ENCODE peak calls at places on chromosome 6, in five cellular contexts. N is A549, Y is transverse colon, F is body of pancreas, A is spleen. D is an unnamed sample.

GRCh38 chr6:110567957-110568696 is 91.7 kb upstream of the SLC22A16 start:
- DNase-seq in Y (no peak), N (no peak), F (no peak), A (no peak), D (no peak)

GRCh38 chr6:149888113-149888512 is 9.8 kb downstream of the RAET1E start:
- DNase-seq in A (no peak), F (no peak), N (no peak), Y (peak), D (no peak)

GRCh38 chr6:125829433-125829832 is 38.7 kb downstream of the NCOA7 start:
- DNase-seq in Y (no peak), A (no peak), F (no peak), N (no peak), D (no peak)

GRCh38 chr6:5205035-5205469 is 55.7 kb downstream of the LYRM4 start:
- DNase-seq in F (no peak), N (no peak), Y (no peak), A (no peak), D (peak)

GRCh38 chr6:22281691-22282090 is 15.1 kb downstream of the PRL start:
- DNase-seq in N (no peak), A (no peak), Y (no peak), F (no peak), D (no peak)

GRCh38 chr6:142746524-142746923 is 198.5 kb downstream of the HIVEP2 start:
- DNase-seq in F (no peak), A (no peak), N (peak), Y (no peak), D (peak)

GRCh38 chr6:43376551-43376981 is 7.1 kb upstream of the ZNF318 start:
- DNase-seq in A (no peak), F (no peak), N (no peak), Y (no peak), D (no peak)

GRCh38 chr6:12047304-12047703 is 35.2 kb downstream of the HIVEP1 start:
- DNase-seq in F (no peak), A (peak), N (no peak), Y (peak), D (no peak)

GRCh38 chr6:16844183-16844582 is 82.9 kb upstream of the ATXN1 start:
- DNase-seq in N (no peak), F (no peak), Y (no peak), A (no peak), D (no peak)

GRCh38 chr6:62805431-62805830 is 405.8 kb upstream of the FKBP1C start:
- DNase-seq in A (no peak), F (no peak), N (no peak), Y (no peak), D (no peak)

GRCh38 chr6:114087496-114087895 is 116.5 kb upstream of the HDAC2 start:
- DNase-seq in A (no peak), F (no peak), N (no peak), Y (no peak), D (no peak)

GRCh38 chr6:33566182-33567084 is 13.6 kb downstream of the BAK1 start:
- DNase-seq in Y (no peak), A (no peak), N (no peak), F (no peak), D (no peak)

GRCh38 chr6:160005861-160006540 is 37.1 kb downstream of the IGF2R start:
- DNase-seq in F (no peak), Y (no peak), N (no peak), A (peak), D (peak)

GRCh38 chr6:6221829-6222535 is 98.5 kb downstream of the F13A1 start:
- DNase-seq in A (no peak), Y (peak), F (no peak), N (no peak), D (peak)

GRCh38 chr6:137291441-137291840 is 72.3 kb upstream of the IFNGR1 start:
- DNase-seq in N (no peak), F (no peak), Y (peak), A (no peak), D (peak)

GRCh38 chr6:27584326-27584725 is 111.4 kb upstream of the ZNF184 start:
- DNase-seq in A (no peak), N (no peak), Y (no peak), F (no peak), D (no peak)

GRCh38 chr6:116633685-116634084 is 17.4 kb downstream of the RSPH4A start:
- DNase-seq in A (no peak), F (peak), Y (no peak), N (peak), D (no peak)

GRCh38 chr6:37371158-37372083 is 17.6 kb downstream of the RNF8 start:
- DNase-seq in Y (no peak), A (no peak), F (no peak), N (no peak), D (no peak)

GRCh38 chr6:161242779-161243693 is 30.8 kb downstream of the AGPAT4 start:
- DNase-seq in F (no peak), N (no peak), Y (no peak), A (no peak), D (no peak)

GRCh38 chr6:148345176-148345575 is 2.5 kb downstream of the SASH1 start:
- DNase-seq in N (no peak), F (no peak), A (no peak), Y (no peak), D (no peak)

GRCh38 chr6:161168281-161168891 is 105.5 kb downstream of the AGPAT4 start:
- DNase-seq in F (no peak), N (peak), A (no peak), Y (no peak), D (no peak)

GRCh38 chr6:42140051-42140450 is 2.4 kb downstream of the C6orf132 start:
- DNase-seq in N (peak), A (peak), F (peak), Y (peak), D (no peak)
- H3K4me3 ChIP-seq in N (no peak), A (no peak), F (no peak), Y (no peak), D (no peak)

GRCh38 chr6:128521302-128521632 is 868 bp upstream of the PTPRK start:
- DNase-seq in F (no peak), N (no peak), Y (no peak), A (no peak), D (no peak)

GRCh38 chr6:128519132-128519930 is 1.1 kb downstream of the PTPRK start:
- DNase-seq in F (peak), A (peak), Y (peak), N (peak), D (peak)

GRCh38 chr6:128519931-128520435 is 416 bp downstream of the PTPRK start:
- DNase-seq in A (peak), Y (peak), F (peak), N (no peak), D (no peak)

GRCh38 chr6:128518531-128519131 is 1.8 kb downstream of the PTPRK start:
- DNase-seq in F (no peak), Y (no peak), A (no peak), N (no peak), D (no peak)

GRCh38 chr6:128520436-128521301 is at the start of gene PTPRK:
- DNase-seq in A (peak), F (peak), Y (peak), N (peak), D (peak)
- H3K27ac ChIP-seq in A (peak), F (peak), Y (peak), N (peak), D (peak)

GRCh38 chr6:30493643-30494250 is 4.4 kb downstream of the HLA-E start:
- DNase-seq in Y (no peak), F (no peak), A (peak), N (no peak), D (no peak)
- TF ChIP-seq POLR2A in Y (no peak), F (no peak), A (no peak), N (no peak), D (no peak)

GRCh38 chr6:50711686-50712085 is 1.6 kb upstream of the TFAP2D start:
- DNase-seq in A (no peak), N (no peak), Y (no peak), F (no peak), D (no peak)

GRCh38 chr6:50713977-50714486 is 706 bp downstream of the TFAP2D start:
- DNase-seq in N (no peak), A (no peak), F (no peak), Y (no peak), D (no peak)

GRCh38 chr6:50712291-50712690 is 1.0 kb upstream of the TFAP2D start:
- DNase-seq in F (no peak), Y (no peak), A (no peak), N (no peak), D (no peak)

GRCh38 chr6:50714487-50715379 is 1.4 kb downstream of the TFAP2D start:
- DNase-seq in F (no peak), Y (no peak), A (no peak), N (no peak), D (no peak)

GRCh38 chr6:50713226-50713625 is at the start of gene TFAP2D:
- DNase-seq in A (no peak), N (no peak), Y (no peak), F (no peak), D (no peak)
- H3K4me3 ChIP-seq in A (no peak), N (no peak), Y (no peak), F (no peak), D (no peak)

GRCh38 chr6:152170313-152170701 is 362.8 kb downstream of the ESR1 start:
- DNase-seq in Y (no peak), N (no peak), F (no peak), A (no peak), D (no peak)

GRCh38 chr6:152173957-152174356 is 366.5 kb downstream of the ESR1 start:
- DNase-seq in N (no peak), F (no peak), Y (no peak), A (no peak), D (no peak)

GRCh38 chr6:152173321-152173720 is 365.8 kb downstream of the ESR1 start:
- DNase-seq in A (no peak), Y (no peak), N (no peak), F (no peak), D (no peak)

GRCh38 chr6:152167639-152168603 is 360.4 kb downstream of the ESR1 start:
- DNase-seq in A (no peak), F (no peak), Y (no peak), N (no peak), D (no peak)

GRCh38 chr6:152170702-152171667 is 363.5 kb downstream of the ESR1 start:
- DNase-seq in F (no peak), Y (no peak), N (no peak), A (no peak), D (no peak)
- H3K27ac ChIP-seq in F (no peak), Y (no peak), N (no peak), A (peak), D (no peak)

GRCh38 chr6:26020983-26021349 is 58.4 kb downstream of the TRIM38 start:
- DNase-seq in N (no peak), Y (peak), A (peak), F (peak), D (peak)

GRCh38 chr6:26019261-26019845 is 56.8 kb downstream of the TRIM38 start:
- DNase-seq in F (peak), A (no peak), Y (no peak), N (no peak), D (no peak)

GRCh38 chr6:26016326-26017275 is 54.0 kb downstream of the TRIM38 start:
- DNase-seq in F (no peak), A (no peak), Y (no peak), N (no peak), D (peak)

GRCh38 chr6:26020291-26020982 is 57.8 kb downstream of the TRIM38 start:
- DNase-seq in A (peak), Y (peak), N (peak), F (peak), D (peak)

DNA sequence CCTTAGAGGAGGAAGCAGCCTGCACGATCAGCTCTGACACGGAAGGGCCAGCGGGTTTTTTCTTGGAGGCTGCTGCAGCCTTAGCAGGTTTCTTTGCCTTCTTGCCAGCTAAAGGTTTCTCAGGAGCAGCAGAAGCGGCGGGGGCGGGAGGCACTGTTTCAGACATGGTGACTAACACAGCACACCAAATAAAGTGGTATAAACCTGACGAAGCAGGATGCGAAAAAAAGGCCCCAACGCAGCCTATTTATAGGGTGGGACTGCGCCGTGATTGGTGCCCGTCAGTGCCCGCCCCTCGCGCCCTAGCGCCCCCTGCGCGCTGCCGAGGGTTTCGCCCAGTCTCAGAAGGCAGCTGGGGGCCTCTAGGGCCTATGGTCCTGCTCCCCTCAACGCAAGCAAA is 55.0 kb downstream of the TRIM38 start:
- DNase-seq in A (peak), N (no peak), Y (peak), F (peak), D (peak)
- TF ChIP-seq POLR2A in A (no peak), N (no peak), Y (no peak), F (peak), D (no peak)